ENCODE peak calls at places on chromosomes 3 and 15, in ten cellular contexts. B is spleen; O is HEK293T; R is stimulated activated CD4-positive, alpha-beta T cell treated with anti-CD3 and anti-CD28 coated beads, TNF-alpha, amount 100 ng/mL, for 24 hours; A is psoas muscle; D is progenitor cell of endocrine pancreas; N is NCI-H748 treated with DMSO at 0.1 percent for 48 hours; T is T47D; G is ELR; J is activated B cell treated with CpG ODN at 0.5 μM for 24 hours. Z is an unnamed sample.

GRCh38 chr15:59410448-59410896 is 27.5 kb upstream of the FAM81A start:
- DNase-seq in B (no peak), O (no peak), R (no peak), A (no peak), D (no peak), N (no peak), T (no peak), G (no peak), J (no peak), Z (no peak)

GRCh38 chr3:11915621-11916417 is 69.1 kb upstream of the TAMM41 start:
- DNase-seq in B (no peak), O (no peak), R (no peak), A (no peak), D (no peak), N (no peak), T (no peak), G (no peak), J (no peak), Z (no peak)

GRCh38 chr3:126439968-126440708 is 35.6 kb downstream of the ZXDC start:
- DNase-seq in B (peak; percentile 39), O (no peak), R (no peak), A (no peak), D (no peak), N (no peak), T (no peak), G (no peak), J (no peak), Z (no peak)

GRCh38 chr3:108145578-108145977 is 54.7 kb upstream of the CD47 start:
- DNase-seq in B (no peak), O (no peak), R (no peak), A (no peak), D (no peak), N (no peak), T (no peak), G (no peak), J (no peak), Z (no peak)

GRCh38 chr3:133330043-133330442 is 69.8 kb upstream of the BFSP2 start:
- DNase-seq in B (no peak), O (peak; percentile 26), R (no peak), A (no peak), D (no peak), N (no peak), T (no peak), G (peak; percentile 4), J (no peak), Z (peak; percentile 35)

GRCh38 chr15:80890341-80890972 is 99.2 kb downstream of the MESD start:
- DNase-seq in B (no peak), O (no peak), R (no peak), A (no peak), D (no peak), N (no peak), T (no peak), G (no peak), J (no peak), Z (peak; percentile 30)

GRCh38 chr3:107251819-107252218 is 125.4 kb upstream of the CCDC54 start:
- DNase-seq in B (no peak), O (no peak), R (no peak), A (no peak), D (no peak), N (no peak), T (no peak), G (no peak), J (no peak), Z (no peak)

GRCh38 chr3:168981396-168981795 is 682.1 kb downstream of the MECOM start:
- DNase-seq in B (no peak), O (no peak), R (no peak), A (no peak), D (no peak), N (no peak), T (no peak), G (peak; percentile 21), J (no peak), Z (no peak)

GRCh38 chr15:77187751-77188464 is 117.0 kb upstream of the TSPAN3 start:
- DNase-seq in B (no peak), O (no peak), R (no peak), A (peak; percentile 16), D (no peak), N (no peak), T (no peak), G (peak; percentile 47), J (no peak), Z (peak; percentile 78)

GRCh38 chr3:11720220-11721113 is 76.8 kb upstream of the VGLL4 start:
- DNase-seq in B (peak; percentile 88), O (peak; percentile 70), R (no peak), A (peak; percentile 67), D (peak; percentile 56), N (peak; percentile 35), T (peak; percentile 90), G (peak; percentile 52), J (peak; percentile 55), Z (peak; percentile 68)

Z was measured in cardiac muscle cell.